ENCODE peak calls at places on chromosomes 12 and 14, in ten cellular contexts. J, A, V, N, Y, L, E, O, K and T are unnamed samples.

GRCh38 chr12:87155616-87156015 is 873.6 kb downstream of the C12orf50 start:
- DNase-seq in J (no peak), A (no peak), V (no peak), N (peak; percentile 57), Y (peak; percentile 89), L (no peak), E (no peak), O (no peak), K (no peak), T (no peak)

GRCh38 chr12:78018146-78018910 is 187.6 kb downstream of the NAV3 start:
- DNase-seq in J (no peak), A (no peak), V (no peak), N (peak; percentile 9), Y (peak; percentile 71), L (no peak), E (no peak), O (no peak), K (no peak), T (no peak)

GRCh38 chr12:80045594-80045993 is 53.7 kb upstream of the OTOGL start:
- DNase-seq in J (peak; percentile 18), A (no peak), V (no peak), N (peak; percentile 91), Y (peak; percentile 47), L (no peak), E (no peak), O (no peak), K (no peak), T (no peak)

GRCh38 chr12:124508323-124509096 is 58.9 kb downstream of the NCOR2 start:
- DNase-seq in J (no peak), A (no peak), V (no peak), N (no peak), Y (no peak), L (no peak), E (no peak), O (no peak), K (no peak), T (no peak)

GRCh38 chr12:125983094-125983783 is 918.0 kb downstream of the AACS start:
- DNase-seq in J (peak; percentile 70), A (no peak), V (peak; percentile 79), N (no peak), Y (peak; percentile 39), L (peak; percentile 25), E (no peak), O (no peak), K (no peak), T (no peak)

GRCh38 chr12:16027012-16027411 is 115.9 kb downstream of the DERA start:
- DNase-seq in J (no peak), A (no peak), V (no peak), N (no peak), Y (peak; percentile 84), L (no peak), E (no peak), O (no peak), K (no peak), T (no peak)

GRCh38 chr12:26872623-26873022 is 39.6 kb upstream of the ITPR2 start:
- DNase-seq in J (no peak), A (no peak), V (no peak), N (no peak), Y (no peak), L (no peak), E (no peak), O (no peak), K (no peak), T (no peak)

GRCh38 chr12:106743270-106743988 is 31.1 kb upstream of the RIC8B start:
- DNase-seq in J (no peak), A (no peak), V (no peak), N (no peak), Y (no peak), L (no peak), E (no peak), O (no peak), K (no peak), T (no peak)

GRCh38 chr12:26317942-26318565 is 122.7 kb downstream of the SSPN start:
- DNase-seq in J (no peak), A (no peak), V (no peak), N (peak; percentile 89), Y (peak; percentile 48), L (no peak), E (no peak), O (no peak), K (no peak), T (no peak)

GRCh38 chr14:22200977-22201605 is 387.9 kb downstream of the DAD1 start:
- DNase-seq in J (no peak), A (no peak), V (peak; percentile 8), N (peak; percentile 51), Y (peak; percentile 27), L (no peak), E (peak; percentile 7), O (no peak), K (no peak), T (no peak)

GRCh38 chr12:125549171-125549570 is 483.9 kb downstream of the AACS start:
- DNase-seq in J (no peak), A (no peak), V (no peak), N (no peak), Y (no peak), L (no peak), E (no peak), O (no peak), K (no peak), T (no peak)

GRCh38 chr12:68411371-68411770 is 79.2 kb upstream of the MDM1 start:
- DNase-seq in J (no peak), A (no peak), V (no peak), N (no peak), Y (no peak), L (no peak), E (no peak), O (no peak), K (no peak), T (no peak)

GRCh38 chr12:25352078-25352918 is 101.6 kb upstream of the KRAS start:
- DNase-seq in J (no peak), A (no peak), V (no peak), N (no peak), Y (peak; percentile 41), L (no peak), E (no peak), O (no peak), K (no peak), T (no peak)

GRCh38 chr12:97134495-97134894 is 227.4 kb downstream of the NEDD1 start:
- DNase-seq in J (no peak), A (no peak), V (no peak), N (no peak), Y (no peak), L (no peak), E (no peak), O (no peak), K (no peak), T (no peak)

GRCh38 chr12:65306603-65307501 is 28.4 kb downstream of the MSRB3 start:
- DNase-seq in J (no peak), A (no peak), V (peak; percentile 81), N (peak; percentile 78), Y (peak; percentile 76), L (no peak), E (no peak), O (no peak), K (peak; percentile 2), T (no peak)

GRCh38 chr14:50801706-50802105 is 29.3 kb downstream of the NIN start:
- DNase-seq in J (no peak), A (no peak), V (no peak), N (peak; percentile 69), Y (peak; percentile 45), L (no peak), E (no peak), O (no peak), K (no peak), T (no peak)